ENCODE peak calls at places on chromosomes 7 and 10, in seven cellular contexts. O is spleen, I is brain microvascular endothelial cell, T is NAMALWA, P is RCC 7860, J is activated T-helper 1 cell treated with Interleukin-2 at 50 U/mL for 16 hours, H is iPS-NIHi11. K is an unnamed sample.

GRCh38 chr7:11780267-11780666 is 51.7 kb downstream of the THSD7A start:
- DNase-seq in O (no peak), I (no peak), H (no peak), P (no peak), T (no peak), J (no peak), K (no peak)

GRCh38 chr7:151085329-151085690 is 965 bp upstream of the AGAP3 start:
- DNase-seq in P (no peak), T (no peak), I (no peak), J (no peak), O (no peak), H (no peak), K (no peak)

GRCh38 chr10:102230264-102230860 is 4.3 kb downstream of the ELOVL3 start:
- DNase-seq in O (peak), J (no peak), T (no peak), H (peak), P (no peak), I (peak), K (no peak)

GRCh38 chr7:43108255-43109011 is 4.0 kb upstream of the HECW1 start:
- DNase-seq in O (peak), I (peak), H (peak), P (peak), J (no peak), T (peak), K (peak)

GRCh38 chr10:73485320-73485719 is 10.5 kb downstream of the PPP3CB start:
- DNase-seq in I (no peak), O (no peak), T (no peak), P (no peak), H (no peak), J (no peak), K (no peak)

GRCh38 chr7:88664630-88665233 is 94.8 kb upstream of the ZNF804B start:
- DNase-seq in P (no peak), T (no peak), O (no peak), J (no peak), H (peak), I (peak), K (no peak)

GRCh38 chr7:134284952-134285351 is 31.8 kb downstream of the SLC35B4 start:
- DNase-seq in I (no peak), J (no peak), P (no peak), T (no peak), H (no peak), O (no peak), K (no peak)

GRCh38 chr10:154348-154747 is 19.1 kb downstream of the ZMYND11 start:
- DNase-seq in I (peak), H (no peak), T (no peak), J (no peak), P (no peak), O (no peak), K (no peak)

GRCh38 chr7:75984130-75985008 is 10.0 kb downstream of the TMEM120A start:
- DNase-seq in I (no peak), T (no peak), H (no peak), J (no peak), O (no peak), P (no peak), K (no peak)

GRCh38 chr7:128405345-128406146 is 4.2 kb downstream of the IMPDH1 start:
- DNase-seq in H (peak), I (no peak), T (peak), O (peak), J (peak), P (no peak), K (no peak)

GRCh38 chr10:65320256-65321026 is 1605.4 kb upstream of the LRRTM3 start:
- DNase-seq in I (no peak), J (no peak), P (no peak), T (no peak), H (no peak), O (no peak), K (no peak)

GRCh38 chr10:11189581-11190376 is 172.1 kb downstream of the CELF2 start:
- DNase-seq in J (no peak), O (no peak), H (no peak), P (no peak), T (no peak), I (no peak), K (no peak)

GRCh38 chr7:46603780-46604725 is 683.0 kb upstream of the IGFBP3 start:
- DNase-seq in P (no peak), H (no peak), T (no peak), O (peak), I (peak), J (no peak), K (no peak)

GRCh38 chr10:121864653-121865052 is 63.2 kb downstream of the ATE1 start:
- DNase-seq in P (no peak), O (no peak), H (no peak), J (no peak), I (no peak), T (no peak), K (no peak)

GRCh38 chr10:48774416-48775205 is 89.9 kb downstream of the WDFY4 start:
- DNase-seq in P (no peak), O (no peak), J (no peak), I (no peak), H (peak), T (no peak), K (no peak)

GRCh38 chr7:115146148-115146547 is 224.3 kb downstream of the MDFIC start:
- DNase-seq in P (no peak), T (no peak), I (no peak), O (no peak), H (no peak), J (no peak), K (peak)

GRCh38 chr10:31171402-31172120 is 139.9 kb upstream of the ZNF438 start:
- DNase-seq in I (no peak), O (no peak), J (no peak), P (no peak), T (no peak), H (no peak), K (no peak)

GRCh38 chr7:130994378-130995115 is 260.5 kb upstream of the KLF14 start:
- DNase-seq in P (no peak), I (no peak), J (no peak), T (no peak), H (no peak), O (no peak), K (no peak)

GRCh38 chr10:48474764-48475365 is 130.0 kb downstream of the ARHGAP22 start:
- DNase-seq in O (no peak), P (no peak), T (no peak), H (no peak), I (no peak), J (no peak), K (no peak)

GRCh38 chr7:112124367-112124766 is 81.8 kb downstream of the DOCK4 start:
- DNase-seq in P (no peak), O (no peak), J (no peak), H (no peak), I (no peak), T (no peak), K (no peak)

GRCh38 chr10:113357688-113358306 is 195.1 kb upstream of the HABP2 start:
- DNase-seq in P (no peak), T (no peak), J (no peak), I (no peak), H (peak), O (no peak), K (no peak)

K was measured in keratinocyte.